ENCODE peak calls at places on chromosomes 2 and 18, in ten cellular contexts. T is activated CD8-positive, alpha-beta memory T cell treated with anti-CD3 and anti-CD28 coated beads for 24 hours; F is NCI-H1092; M is naive B cell; L is tibial artery; S is ACHN; Q is activated CD4-positive, alpha-beta T cell treated with anti-CD3 and anti-CD28 coated beads, Interleukin-2, amount 50 U/mL, for 4 hours; P is GM23248; O is left lung; D is activated naive CD4-positive, alpha-beta T cell treated with anti-CD3 and anti-CD28 coated beads, Interleukin-2, amount 10 ng/mL, durations not matched to agents 7 days and 5 days. V is an unnamed sample.

GRCh38 chr2:57760448-57760847 is 286.2 kb upstream of the VRK2 start:
- DNase-seq in S (no peak), L (no peak), O (no peak), T (no peak), D (no peak), M (no peak), Q (no peak), F (peak), P (no peak), V (no peak)

GRCh38 chr2:10297950-10298349 is 4.8 kb upstream of the HPCAL1 start:
- DNase-seq in P (peak), Q (peak), L (no peak), D (peak), S (peak), O (peak), M (no peak), F (no peak), T (peak), V (no peak)

GRCh38 chr18:11862468-11863137 is 11.4 kb downstream of the CHMP1B start:
- DNase-seq in M (no peak), Q (no peak), F (no peak), L (no peak), T (no peak), D (no peak), O (no peak), P (no peak), S (no peak), V (no peak)

GRCh38 chr2:236127010-236127409 is 41.2 kb downstream of the GBX2 start:
- DNase-seq in M (no peak), O (no peak), F (no peak), Q (no peak), S (no peak), T (no peak), L (no peak), P (no peak), D (no peak), V (no peak)

GRCh38 chr18:58135170-58135569 is 91.1 kb downstream of the NEDD4L start:
- DNase-seq in P (peak), M (no peak), L (no peak), S (peak), T (no peak), D (no peak), F (no peak), Q (no peak), O (no peak), V (no peak)

GRCh38 chr2:209845666-209846065 is 74.0 kb downstream of the UNC80 start:
- DNase-seq in M (no peak), T (no peak), L (no peak), F (no peak), D (no peak), Q (no peak), P (no peak), S (no peak), O (no peak), V (no peak)

GRCh38 chr2:200444530-200444929 is 65.3 kb downstream of the KCTD18 start:
- DNase-seq in Q (no peak), D (no peak), F (no peak), T (no peak), M (no peak), L (no peak), O (no peak), S (no peak), P (no peak), V (no peak)

GRCh38 chr18:61743775-61744531 is 148.9 kb downstream of the RNF152 start:
- DNase-seq in P (peak), Q (no peak), T (no peak), L (peak), F (no peak), S (no peak), D (no peak), M (no peak), O (no peak), V (no peak)

V was measured in COR-L47.